ENCODE peak calls at places on chromosomes 2 and 18, in six cellular contexts. X is ELF-1, M is Kasumi-1, W is WTC11, V is endothelial cell, D is midbrain. B is an unnamed sample.

GRCh38 chr2:172856561-172856960 is 120.9 kb downstream of the RAPGEF4 start:
- DNase-seq in M (no peak), W (no peak), X (no peak), D (no peak), V (no peak), B (no peak)

GRCh38 chr2:16613475-16613874 is 52.2 kb downstream of the CYRIA start:
- DNase-seq in W (no peak), M (peak; percentile 65), D (peak; percentile 33), V (no peak), X (no peak), B (no peak)

GRCh38 chr2:112021269-112021668 is 33.8 kb upstream of the TMEM87B start:
- DNase-seq in M (no peak), X (no peak), D (no peak), V (no peak), W (no peak), B (no peak)

GRCh38 chr2:222545821-222546540 is 109.9 kb downstream of the FARSB start:
- DNase-seq in X (no peak), M (no peak), D (no peak), W (no peak), V (no peak), B (no peak)

GRCh38 chr2:61426267-61426897 is 44.5 kb downstream of the USP34 start:
- DNase-seq in M (peak; percentile 86), V (peak; percentile 71), D (no peak), X (peak; percentile 85), W (peak; percentile 75), B (peak; percentile 71)

GRCh38 chr18:155688-156087 is 2.7 kb upstream of the USP14 start:
- DNase-seq in X (no peak), V (no peak), D (no peak), M (no peak), W (no peak), B (no peak)

GRCh38 chr2:4552099-4552498 is 848.7 kb downstream of the DCDC2C start:
- DNase-seq in V (no peak), D (no peak), M (no peak), X (no peak), W (no peak), B (no peak)

GRCh38 chr2:118340103-118340502 is 251.8 kb downstream of the INSIG2 start:
- DNase-seq in X (peak; percentile 67), W (no peak), M (no peak), D (no peak), V (no peak), B (no peak)

GRCh38 chr2:20457027-20457426 is 10.2 kb downstream of the RHOB start:
- DNase-seq in M (no peak), X (no peak), D (no peak), V (no peak), W (no peak), B (no peak)

GRCh38 chr2:20450201-20451108 is 3.6 kb downstream of the RHOB start:
- DNase-seq in W (peak; percentile 14), D (peak; percentile 93), M (no peak), X (peak; percentile 95), V (peak; percentile 26), B (peak; percentile 30)

GRCh38 chr2:157304811-157305712 is 20.6 kb downstream of the ERMN start:
- DNase-seq in M (no peak), W (no peak), V (peak; percentile 9), X (no peak), D (no peak), B (no peak)

GRCh38 chr18:64699116-64699515 is 550.2 kb upstream of the LINC00305 start:
- DNase-seq in X (no peak), D (no peak), V (no peak), W (no peak), M (no peak), B (no peak)

GRCh38 chr18:25233582-25234362 is 118.2 kb downstream of the ZNF521 start:
- DNase-seq in X (no peak), V (no peak), M (no peak), D (no peak), W (no peak), B (no peak)

GRCh38 chr2:23449413-23449812 is 64.4 kb downstream of the KLHL29 start:
- DNase-seq in W (no peak), V (no peak), M (peak; percentile 20), X (no peak), D (no peak), B (no peak)

GRCh38 chr2:156574112-156574511 is 137.9 kb downstream of the GPD2 start:
- DNase-seq in V (no peak), X (no peak), W (no peak), M (no peak), D (no peak), B (no peak)

GRCh38 chr2:106944220-106944619 is 58.3 kb upstream of the ST6GAL2 start:
- DNase-seq in X (no peak), M (no peak), W (no peak), D (no peak), V (no peak), B (no peak)

GRCh38 chr18:37869051-37869450 is 303.5 kb upstream of the CELF4 start:
- DNase-seq in M (no peak), X (no peak), D (no peak), W (no peak), V (no peak), B (no peak)

GRCh38 chr2:112889976-112890375 is 21.0 kb upstream of the IL37 start:
- DNase-seq in X (no peak), V (no peak), D (no peak), W (no peak), M (no peak), B (no peak)

GRCh38 chr2:48377646-48378045 is 152.3 kb upstream of the STON1 start:
- DNase-seq in X (no peak), M (no peak), D (no peak), W (no peak), V (no peak), B (no peak)

GRCh38 chr2:137383391-137383790 is 580.9 kb upstream of the HNMT start:
- DNase-seq in V (no peak), W (no peak), D (no peak), X (peak; percentile 9), M (no peak), B (peak; percentile 23)

GRCh38 chr18:35521133-35521532 is 23.4 kb upstream of the INO80C start:
- DNase-seq in M (no peak), X (no peak), W (no peak), D (no peak), V (no peak), B (no peak)

GRCh38 chr18:49707594-49707993 is 105.7 kb downstream of the ACAA2 start:
- DNase-seq in V (no peak), X (no peak), M (no peak), D (no peak), W (no peak), B (no peak)

GRCh38 chr2:172228177-172228785 is 125.6 kb upstream of the DLX2 start:
- DNase-seq in D (no peak), W (no peak), X (no peak), V (no peak), M (no peak), B (no peak)

GRCh38 chr2:142033393-142033792 is 97.4 kb downstream of the LRP1B start:
- DNase-seq in X (no peak), M (no peak), D (no peak), W (no peak), V (no peak), B (no peak)

GRCh38 chr2:109060496-109060895 is 68.5 kb upstream of the SH3RF3 start:
- DNase-seq in V (no peak), D (no peak), M (no peak), W (no peak), X (no peak), B (no peak)

GRCh38 chr2:117801826-117802225 is 12.7 kb upstream of the DDX18 start:
- DNase-seq in M (no peak), V (no peak), W (no peak), X (no peak), D (no peak), B (no peak)